ENCODE peak calls at places on chromosomes 5 and 9, in nine cellular contexts. F, U, T, B, Z, X, Y, J and A are unnamed samples.

GRCh38 chr5:5203441-5203840 is 63.3 kb downstream of the ADAMTS16 start:
- DNase-seq in F (no peak), B (no peak), X (no peak), Z (no peak), J (no peak), Y (no peak), U (no peak), T (no peak), A (no peak)

GRCh38 chr5:178535299-178536175 is 54.7 kb downstream of the COL23A1 start:
- DNase-seq in J (no peak), U (no peak), T (no peak), Y (no peak), B (no peak), F (no peak), X (no peak), Z (no peak), A (no peak)

GRCh38 chr5:122175852-122176251 is 46.5 kb downstream of the ZNF474 start:
- DNase-seq in Z (no peak), B (no peak), J (no peak), U (no peak), X (no peak), F (no peak), T (no peak), Y (no peak), A (no peak)

GRCh38 chr9:78592866-78593265 is 295.9 kb downstream of the PSAT1 start:
- DNase-seq in X (peak; percentile 48), B (no peak), T (no peak), F (peak; percentile 67), U (peak; percentile 75), Y (peak; percentile 50), J (no peak), Z (no peak), A (peak; percentile 45)

GRCh38 chr9:18452276-18452675 is 21.7 kb upstream of the ADAMTSL1 start:
- DNase-seq in T (no peak), X (no peak), B (no peak), Z (no peak), F (no peak), J (no peak), Y (no peak), U (peak; percentile 50), A (peak; percentile 53)

GRCh38 chr5:84791153-84791552 is 406.5 kb upstream of the EDIL3 start:
- DNase-seq in T (no peak), X (no peak), J (no peak), B (no peak), Z (no peak), U (no peak), F (no peak), Y (no peak), A (no peak)

GRCh38 chr9:109893222-109893621 is 113.2 kb downstream of the PALM2AKAP2 start:
- DNase-seq in U (no peak), Y (peak; percentile 62), T (no peak), J (no peak), X (peak; percentile 50), F (no peak), Z (no peak), B (no peak), A (no peak)

GRCh38 chr9:88531920-88532319 is 3.1 kb upstream of the NXNL2 start:
- DNase-seq in Z (no peak), B (no peak), T (no peak), X (no peak), J (no peak), U (no peak), F (no peak), Y (peak; percentile 24), A (no peak)

GRCh38 chr5:78597858-78598415 is 50.6 kb downstream of the LHFPL2 start:
- DNase-seq in Y (peak; percentile 81), F (peak; percentile 81), J (no peak), U (no peak), X (peak; percentile 63), B (no peak), Z (no peak), T (no peak), A (no peak)

GRCh38 chr5:80259511-80260200 is 3.8 kb upstream of the SERINC5 start:
- DNase-seq in T (no peak), X (no peak), J (no peak), Y (no peak), Z (no peak), F (no peak), B (no peak), U (no peak), A (no peak)

GRCh38 chr5:124774002-124774318 is 27.5 kb upstream of the ZNF608 start:
- DNase-seq in B (no peak), F (no peak), T (no peak), X (no peak), U (no peak), Z (no peak), Y (no peak), J (no peak), A (no peak)

GRCh38 chr9:71270554-71270953 is 149.1 kb upstream of the TRPM3 start:
- DNase-seq in Z (no peak), B (no peak), Y (no peak), U (no peak), J (no peak), T (no peak), F (no peak), X (no peak), A (no peak)

GRCh38 chr9:106023455-106023854 is 329.1 kb downstream of the TMEM38B start:
- DNase-seq in T (no peak), Y (no peak), X (no peak), J (no peak), B (no peak), U (no peak), Z (no peak), F (no peak), A (no peak)
- H3K4me3 ChIP-seq in T (no peak overlapping the region), Y (no peak overlapping the region), X (no peak overlapping the region), J (no peak overlapping the region), B (no peak overlapping the region), U (no peak overlapping the region), Z (no peak overlapping the region), F (no peak overlapping the region), A (no peak overlapping the region)

DNA sequence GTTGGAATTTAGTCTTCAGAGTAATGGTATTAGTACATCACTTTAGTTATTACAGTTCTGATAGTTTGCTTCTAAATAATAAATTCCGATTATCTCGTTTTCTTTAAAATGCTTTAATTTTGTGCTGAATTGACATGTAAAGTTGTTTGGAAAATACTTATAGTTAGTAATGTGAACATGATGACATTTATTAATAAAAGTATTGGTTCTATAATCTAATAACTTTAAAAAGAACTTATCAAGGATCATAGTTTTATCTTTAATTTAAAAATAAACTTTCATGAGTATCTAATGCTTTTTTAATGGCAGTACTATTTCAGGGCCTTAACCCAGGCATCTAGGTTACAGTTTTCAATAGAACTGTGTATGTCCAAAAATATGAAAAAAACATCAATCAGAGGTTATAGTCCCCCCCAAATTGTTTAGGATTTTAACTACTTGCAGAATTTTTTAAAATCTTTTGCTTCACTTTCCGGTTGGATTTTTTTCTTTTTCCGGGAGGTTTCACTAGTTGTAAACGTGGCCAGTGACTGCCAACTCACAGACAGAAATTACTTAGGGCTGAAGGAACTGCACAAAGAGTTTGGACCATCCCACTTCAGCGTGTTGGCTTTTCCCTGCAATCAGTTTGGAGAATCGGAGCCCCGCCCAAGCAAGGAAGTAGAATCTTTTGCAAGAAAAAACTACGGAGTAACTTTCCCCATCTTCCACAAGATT is 680 bp downstream of the GPX8 start:
- DNase-seq in U (peak; percentile 91), X (peak; percentile 94), Z (no peak), T (no peak), B (peak; percentile 36), F (peak; percentile 96), J (peak; percentile 47), Y (peak; percentile 95), A (peak; percentile 90)
- H3K4me3 ChIP-seq in U (peak overlapping the region; percentile 67), X (peak overlapping the region; percentile 80), Z (no peak overlapping the region), T (peak overlapping the region; percentile 58), B (peak overlapping the region; percentile 55), F (peak overlapping the region; percentile 100), J (peak overlapping the region; percentile 34), Y (peak overlapping the region; percentile 67), A (peak overlapping the region; percentile 51)

DNA sequence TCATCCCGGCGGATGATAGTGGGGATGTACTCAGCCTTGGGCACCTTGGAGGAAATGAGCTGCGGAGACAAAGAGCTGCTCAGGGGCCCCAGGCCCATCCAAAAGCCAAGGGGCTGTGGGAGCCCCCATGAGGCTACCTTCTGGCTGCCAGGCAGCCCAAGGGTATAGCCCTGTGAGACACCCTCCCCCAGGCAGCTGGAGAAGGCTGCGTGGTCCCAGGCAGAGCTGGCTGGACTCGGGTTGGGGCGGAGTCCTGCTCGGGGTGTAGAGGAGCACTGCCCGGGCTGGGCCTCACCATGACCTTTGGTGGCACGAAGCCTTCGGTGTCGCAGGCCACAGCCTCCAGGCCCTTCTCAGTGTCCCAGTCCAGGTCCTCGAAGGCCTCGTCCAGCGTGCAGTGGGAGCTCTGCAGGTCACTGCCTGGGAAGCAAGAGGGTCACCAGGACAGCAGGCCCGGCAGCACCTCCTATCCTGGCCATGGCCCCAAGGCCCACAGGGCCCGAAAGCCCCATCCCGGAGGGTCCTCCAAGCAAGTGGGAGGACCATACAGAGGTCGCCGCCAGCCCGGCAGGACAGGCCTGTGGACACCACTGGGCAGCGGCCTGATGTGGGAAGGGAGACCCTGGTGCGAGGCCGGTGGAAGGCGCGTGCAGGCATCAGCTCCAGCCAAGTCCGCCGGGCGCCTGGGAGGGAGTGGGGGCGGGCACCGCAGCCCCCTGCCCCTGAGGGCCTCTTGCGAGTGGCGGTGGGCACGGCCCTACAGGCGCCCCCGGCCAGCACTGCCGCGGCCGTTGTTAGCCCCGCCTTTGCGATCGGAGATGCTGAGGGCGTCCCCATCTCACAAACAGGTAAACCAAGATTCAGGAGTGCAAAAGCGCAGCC is 6.1 kb downstream of the NSMF start:
- DNase-seq in T (peak; percentile 8), J (peak; percentile 40), Z (peak; percentile 77), U (no peak), X (no peak), B (no peak), Y (no peak), F (no peak), A (no peak)
- H3K4me3 ChIP-seq in T (no peak overlapping the region), J (no peak overlapping the region), Z (no peak overlapping the region), U (peak overlapping the region; percentile 39), X (peak overlapping the region; percentile 47), B (peak overlapping the region; percentile 18), Y (no peak overlapping the region), F (peak overlapping the region; percentile 16), A (no peak overlapping the region)

GRCh38 chr9:131923766-131924165 is 155.9 kb downstream of the MED27 start:
- DNase-seq in U (no peak), Z (no peak), J (no peak), B (no peak), X (peak; percentile 2), T (no peak), Y (no peak), F (no peak), A (no peak)

GRCh38 chr9:131923132-131923671 is 156.5 kb downstream of the MED27 start:
- DNase-seq in X (no peak), B (no peak), J (no peak), Y (no peak), U (no peak), T (no peak), F (no peak), Z (no peak), A (no peak)

GRCh38 chr9:131925677-131926076 is 154.0 kb downstream of the MED27 start:
- DNase-seq in Y (no peak), T (no peak), Z (no peak), F (no peak), J (no peak), X (no peak), U (no peak), B (no peak), A (no peak)

GRCh38 chr9:131927092-131927491 is 152.6 kb downstream of the MED27 start:
- DNase-seq in T (no peak), J (no peak), Y (no peak), B (no peak), Z (no peak), F (peak; percentile 47), X (no peak), U (no peak), A (no peak)
- H3K4me3 ChIP-seq in T (no peak overlapping the region), J (no peak overlapping the region), Y (no peak overlapping the region), B (no peak overlapping the region), Z (no peak overlapping the region), F (no peak overlapping the region), X (no peak overlapping the region), U (no peak overlapping the region), A (no peak overlapping the region)

GRCh38 chr9:136646827-136647711 is 15.6 kb upstream of the EGFL7 start:
- DNase-seq in B (no peak), U (no peak), Y (no peak), X (no peak), T (no peak), Z (no peak), J (peak; percentile 12), F (no peak), A (no peak)
- H3K4me3 ChIP-seq in B (no peak overlapping the region), U (no peak overlapping the region), Y (no peak overlapping the region), X (no peak overlapping the region), T (peak overlapping the region; percentile 36), Z (no peak overlapping the region), J (no peak overlapping the region), F (no peak overlapping the region), A (no peak overlapping the region)